ENCODE peak calls at places on chromosomes 3 and 15, in seven cellular contexts. P is chondrocyte, D is endothelial cell, K is WERI-Rb-1, O is tibial nerve, R is nephron progenitor cell, S is breast epithelium. H is an unnamed sample.

GRCh38 chr3:14876942-14877341 is 58.2 kb downstream of the FGD5 start:
- DNase-seq in P (no peak), D (no peak), K (no peak), O (peak), R (no peak), S (peak), H (no peak)

GRCh38 chr3:160401301-160402095 is 2.0 kb downstream of the SMC4 start:
- DNase-seq in P (no peak), D (no peak), K (no peak), O (no peak), R (no peak), S (no peak), H (peak)

GRCh38 chr3:152458725-152459515 is 190.2 kb downstream of the MBNL1 start:
- DNase-seq in P (no peak), D (no peak), K (no peak), O (no peak), R (no peak), S (no peak), H (no peak)

GRCh38 chr15:65385868-65386253 is 8.1 kb upstream of the IGDCC3 start:
- DNase-seq in P (peak), D (no peak), K (no peak), O (no peak), R (no peak), S (no peak), H (no peak)

GRCh38 chr3:39779511-39780230 is 29.7 kb upstream of the MYRIP start:
- DNase-seq in P (peak), D (no peak), K (no peak), O (no peak), R (no peak), S (no peak), H (no peak)

GRCh38 chr3:155086041-155086440 is 5.9 kb downstream of the MME start:
- DNase-seq in P (no peak), D (no peak), K (no peak), O (no peak), R (no peak), S (no peak), H (no peak)

GRCh38 chr3:7371693-7372572 is 511.0 kb downstream of the GRM7 start:
- DNase-seq in P (no peak), D (no peak), K (peak), O (no peak), R (no peak), S (no peak), H (no peak)

GRCh38 chr3:45215466-45215865 is 10.6 kb downstream of the TMEM158 start:
- DNase-seq in P (no peak), D (no peak), K (no peak), O (no peak), R (no peak), S (no peak), H (no peak)

GRCh38 chr3:172687501-172687900 is 23.4 kb downstream of the NCEH1 start:
- DNase-seq in P (no peak), D (no peak), K (no peak), O (no peak), R (no peak), S (no peak), H (no peak)

GRCh38 chr3:3200632-3201212 is 21.2 kb upstream of the CRBN start:
- DNase-seq in P (no peak), D (peak), K (peak), O (peak), R (peak), S (peak), H (peak)

GRCh38 chr3:12120374-12121140 is 38.2 kb downstream of the TIMP4 start:
- DNase-seq in P (no peak), D (no peak), K (no peak), O (no peak), R (no peak), S (peak), H (no peak)

GRCh38 chr15:60840306-60840702 is 361.4 kb upstream of the ICE2 start:
- DNase-seq in P (no peak), D (peak), K (no peak), O (no peak), R (no peak), S (no peak), H (peak)

GRCh38 chr3:141015486-141015885 is 35.7 kb upstream of the SPSB4 start:
- DNase-seq in P (no peak), D (no peak), K (no peak), O (no peak), R (no peak), S (no peak), H (no peak)

GRCh38 chr15:71137138-71137518 is 21.9 kb downstream of the THSD4 start:
- DNase-seq in P (no peak), D (no peak), K (no peak), O (no peak), R (no peak), S (no peak), H (no peak)

GRCh38 chr3:17033516-17034168 is 148.9 kb downstream of the PLCL2 start:
- DNase-seq in P (no peak), D (no peak), K (no peak), O (no peak), R (no peak), S (no peak), H (no peak)

GRCh38 chr15:66108483-66109270 is 144.9 kb downstream of the MEGF11 start:
- DNase-seq in P (peak), D (no peak), K (peak), O (no peak), R (no peak), S (no peak), H (no peak)

GRCh38 chr15:73240864-73241499 is 127.8 kb downstream of the HCN4 start:
- DNase-seq in P (no peak), D (peak), K (peak), O (peak), R (peak), S (peak), H (peak)

GRCh38 chr15:77138167-77138522 is 67.2 kb upstream of the TSPAN3 start:
- DNase-seq in P (no peak), D (no peak), K (no peak), O (no peak), R (no peak), S (no peak), H (no peak)

GRCh38 chr3:76490064-76490463 is 549.8 kb upstream of the ROBO2 start:
- DNase-seq in P (no peak), D (no peak), K (no peak), O (no peak), R (no peak), S (no peak), H (no peak)

GRCh38 chr3:57538465-57538864 is 5.7 kb downstream of the DNAH12 start:
- DNase-seq in P (no peak), D (no peak), K (no peak), O (no peak), R (no peak), S (no peak), H (no peak)

GRCh38 chr15:39728844-39729243 is 53.8 kb downstream of the FSIP1 start:
- DNase-seq in P (no peak), D (no peak), K (no peak), O (no peak), R (no peak), S (no peak), H (peak)

GRCh38 chr3:41288785-41289184 is 89.5 kb downstream of the CTNNB1 start:
- DNase-seq in P (no peak), D (no peak), K (no peak), O (no peak), R (no peak), S (no peak), H (no peak)
- TF ChIP-seq CTCF in P (no peak), D (no peak), K (no peak), O (no peak), R (no peak), S (no peak), H (no peak)

GRCh38 chr3:100006570-100007271 is 107.6 kb downstream of the FILIP1L start:
- DNase-seq in P (no peak), D (no peak), K (no peak), O (no peak), R (no peak), S (no peak), H (peak)
- TF ChIP-seq CTCF in P (peak), D (no peak), K (no peak), O (no peak), R (no peak), S (no peak), H (peak)

GRCh38 chr15:38623744-38624143 is 59.1 kb upstream of the RASGRP1 start:
- DNase-seq in P (no peak), D (no peak), K (no peak), O (no peak), R (no peak), S (no peak), H (no peak)
- TF ChIP-seq CTCF in P (no peak), D (no peak), K (no peak), O (no peak), R (no peak), S (no peak), H (no peak)

GRCh38 chr3:27354588-27355203 is 14.5 kb downstream of the NEK10 start:
- DNase-seq in P (no peak), D (no peak), K (no peak), O (no peak), R (no peak), S (no peak), H (no peak)
- TF ChIP-seq CTCF in P (no peak), D (no peak), K (no peak), O (no peak), R (no peak), S (no peak), H (no peak)

GRCh38 chr3:43738305-43738704 is 47.6 kb downstream of the ABHD5 start:
- DNase-seq in P (no peak), D (no peak), K (no peak), O (no peak), R (no peak), S (no peak), H (no peak)

GRCh38 chr3:43737001-43737440 is 46.3 kb downstream of the ABHD5 start:
- DNase-seq in P (no peak), D (no peak), K (no peak), O (no peak), R (no peak), S (no peak), H (no peak)

GRCh38 chr3:43748179-43748578 is 57.4 kb downstream of the ABHD5 start:
- DNase-seq in P (no peak), D (no peak), K (no peak), O (no peak), R (no peak), S (no peak), H (peak)

GRCh38 chr3:43747641-43748040 is 56.9 kb downstream of the ABHD5 start:
- DNase-seq in P (no peak), D (no peak), K (no peak), O (no peak), R (no peak), S (no peak), H (peak)

GRCh38 chr3:43742935-43743334 is 52.2 kb downstream of the ABHD5 start:
- DNase-seq in P (no peak), D (no peak), K (no peak), O (no peak), R (no peak), S (no peak), H (no peak)
- TF ChIP-seq CTCF in P (peak), D (no peak), K (peak), O (no peak), R (no peak), S (peak), H (peak)